ENCODE peak calls at places on chromosomes 6 and 20, in ten cellular contexts. D is adrenal gland; O is small intestine; C is CD4-positive, CD25-positive, alpha-beta regulatory T cell; K is dorsolateral prefrontal cortex; R is SJSA1; U is RWPE2; F is SJCRH30; V is left ventricle myocardium inferior; S is A673. Q is an unnamed sample.

GRCh38 chr20:20364016-20364746 is 3.7 kb upstream of the INSM1 start:
- DNase-seq in F (no peak), C (no peak), D (no peak), U (no peak), O (no peak), S (peak), V (no peak), K (no peak), R (no peak), Q (no peak)

GRCh38 chr6:114200896-114201295 is 141.9 kb downstream of the HS3ST5 start:
- DNase-seq in U (no peak), D (no peak), C (no peak), O (peak), V (no peak), F (no peak), K (no peak), R (no peak), S (no peak), Q (no peak)

GRCh38 chr6:35810831-35811698 is 5.9 kb downstream of the LHFPL5 start:
- DNase-seq in S (peak), D (no peak), F (peak), K (no peak), O (peak), R (no peak), C (no peak), U (no peak), V (no peak), Q (peak)

GRCh38 chr6:40710626-40711354 is 123.6 kb upstream of the LRFN2 start:
- DNase-seq in C (no peak), R (no peak), U (no peak), D (no peak), K (no peak), V (no peak), F (peak), S (peak), O (no peak), Q (no peak)

GRCh38 chr6:125219451-125219942 is 65.9 kb downstream of the TPD52L1 start:
- DNase-seq in U (no peak), R (peak), C (no peak), V (no peak), F (no peak), O (no peak), D (no peak), K (no peak), S (no peak), Q (no peak)

GRCh38 chr6:167122041-167122826 is 662 bp upstream of the CCR6 start:
- DNase-seq in R (no peak), C (peak), U (no peak), O (no peak), S (no peak), D (no peak), F (no peak), K (no peak), V (no peak), Q (no peak)

GRCh38 chr6:164927288-164928040 is 381.9 kb downstream of the C6orf118 start:
- DNase-seq in R (peak), F (peak), K (peak), U (no peak), V (peak), O (peak), D (peak), S (peak), C (peak), Q (no peak)

GRCh38 chr6:14272111-14273085 is 154.8 kb downstream of the CD83 start:
- DNase-seq in D (no peak), K (no peak), F (no peak), V (no peak), O (no peak), S (no peak), R (no peak), C (no peak), U (no peak), Q (peak)

GRCh38 chr20:59648720-59649119 is 44.4 kb downstream of the PHACTR3 start:
- DNase-seq in R (no peak), U (peak), K (no peak), F (no peak), D (no peak), S (no peak), C (no peak), V (no peak), O (no peak), Q (no peak)

GRCh38 chr20:13458860-13459451 is 179.8 kb downstream of the TASP1 start:
- DNase-seq in K (no peak), C (peak), S (peak), F (peak), U (no peak), D (peak), O (peak), V (no peak), R (no peak), Q (no peak)

GRCh38 chr6:139981810-139982550 is 607.5 kb upstream of the CITED2 start:
- DNase-seq in V (no peak), R (no peak), K (no peak), D (no peak), O (peak), S (peak), F (peak), U (no peak), C (no peak), Q (no peak)

DNA sequence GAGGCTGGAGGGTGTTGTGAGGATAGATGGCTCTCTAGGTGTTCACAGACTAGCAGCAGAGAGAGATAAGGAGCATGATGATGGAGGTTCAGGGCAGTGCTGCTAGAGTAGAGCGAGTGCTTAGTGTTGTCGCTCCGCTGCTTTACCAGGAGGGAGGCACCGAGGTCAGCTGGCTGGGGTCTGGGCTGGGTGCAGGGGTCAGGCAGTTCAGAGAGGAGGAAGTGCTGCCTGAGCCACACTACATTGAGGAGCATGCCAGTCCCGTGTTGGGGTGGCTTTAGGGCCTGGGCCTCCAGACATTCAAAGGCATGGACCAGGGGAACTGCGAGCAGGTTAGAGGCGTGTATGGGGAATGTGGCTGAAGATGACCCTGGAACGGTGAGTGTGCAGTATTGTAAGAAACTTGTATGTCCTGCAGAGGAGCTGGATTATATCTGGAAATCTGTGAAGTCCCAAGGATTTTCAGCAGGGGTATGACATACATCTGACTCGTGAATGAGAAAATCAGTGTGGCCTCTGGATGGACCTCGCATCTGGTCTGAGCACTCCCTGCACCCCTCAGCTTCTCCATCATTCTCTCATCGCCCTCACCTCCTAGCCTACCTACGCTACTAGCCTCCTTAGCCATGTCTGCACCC is 66.9 kb downstream of the IGF2R start:
- DNase-seq in R (no peak), K (no peak), C (no peak), S (no peak), D (no peak), U (no peak), V (no peak), F (no peak), O (no peak), Q (no peak)
- H3K27ac ChIP-seq in R (peak), K (peak), C (no peak), S (no peak), D (peak), U (peak), V (peak), F (no peak), O (no peak), Q (peak)

GRCh38 chr6:42361036-42361435 is 90.7 kb downstream of the TRERF1 start:
- DNase-seq in V (no peak), U (no peak), R (no peak), O (no peak), S (no peak), C (no peak), K (no peak), F (no peak), D (no peak), Q (no peak)

GRCh38 chr6:42365021-42365420 is 86.7 kb downstream of the TRERF1 start:
- DNase-seq in F (no peak), D (no peak), R (no peak), O (no peak), C (no peak), U (no peak), K (no peak), V (no peak), S (no peak), Q (no peak)

GRCh38 chr6:42366011-42366705 is 85.6 kb downstream of the TRERF1 start:
- DNase-seq in F (no peak), S (no peak), D (no peak), R (no peak), U (no peak), K (no peak), C (peak), O (no peak), V (no peak), Q (no peak)

GRCh38 chr6:42366999-42367352 is 84.8 kb downstream of the TRERF1 start:
- DNase-seq in O (no peak), R (no peak), C (no peak), F (no peak), U (no peak), K (no peak), D (no peak), V (no peak), S (no peak), Q (no peak)

DNA sequence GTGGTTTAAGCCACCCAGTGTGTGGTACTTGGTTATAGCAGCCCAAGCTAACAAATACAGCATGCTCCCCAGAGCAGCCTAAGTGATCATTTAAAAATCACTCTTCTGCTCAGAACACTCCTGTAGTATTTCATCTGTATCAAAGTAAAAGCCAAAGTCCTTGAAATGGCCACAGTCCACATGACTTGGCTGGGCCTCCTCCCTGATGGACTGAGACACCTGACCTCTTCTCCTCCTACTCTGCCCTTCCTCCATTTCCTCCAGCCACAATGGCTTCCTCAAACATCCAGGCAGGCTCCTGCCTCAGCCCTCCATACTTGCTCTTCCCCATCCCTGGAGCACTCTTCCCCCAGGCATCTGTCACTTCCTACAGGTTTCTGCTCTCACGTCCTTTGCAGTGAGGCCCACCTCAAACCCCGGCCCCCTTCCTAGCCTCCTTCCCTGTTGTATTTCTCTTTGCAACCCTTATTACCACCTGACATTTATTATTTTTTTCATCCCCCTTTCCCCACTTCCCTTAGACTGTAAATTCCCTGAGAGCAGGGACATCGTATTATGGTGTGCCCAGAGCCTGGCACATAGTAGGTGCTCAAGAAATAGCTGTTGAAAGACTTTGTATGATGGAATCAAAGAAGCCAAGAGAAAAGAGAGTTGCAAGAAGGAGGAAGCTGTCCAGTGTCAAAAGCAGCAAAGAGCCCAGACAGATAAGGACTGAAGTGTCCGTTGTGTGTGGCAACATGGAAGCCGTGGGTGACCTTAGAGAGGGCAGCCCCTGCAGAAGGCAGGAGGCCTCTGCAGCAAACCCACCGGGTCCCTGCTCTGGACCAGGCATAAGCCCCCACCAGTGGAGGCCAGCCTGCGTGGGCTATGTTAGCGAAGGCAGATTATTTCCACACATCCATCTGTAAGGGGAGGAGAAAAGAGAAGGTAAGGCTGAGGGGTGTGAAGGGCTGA is 87.5 kb downstream of the TRERF1 start:
- DNase-seq in V (no peak), K (no peak), O (peak), C (no peak), S (no peak), D (peak), U (no peak), F (no peak), R (no peak), Q (no peak)
- H3K27ac ChIP-seq in V (no peak), K (no peak), O (no peak), C (no peak), S (no peak), D (no peak), U (no peak), F (no peak), R (no peak), Q (no peak)

GRCh38 chr6:137046871-137047412 is 2.2 kb upstream of the IL20RA start:
- DNase-seq in V (no peak), K (no peak), C (no peak), S (no peak), O (no peak), U (no peak), F (no peak), R (no peak), D (no peak), Q (no peak)

GRCh38 chr6:137049095-137049494 is 4.3 kb upstream of the IL20RA start:
- DNase-seq in C (no peak), O (peak), K (no peak), U (no peak), D (no peak), S (no peak), R (no peak), V (no peak), F (no peak), Q (no peak)

GRCh38 chr6:137056121-137056880 is 11.5 kb upstream of the IL20RA start:
- DNase-seq in R (no peak), C (no peak), S (no peak), F (peak), D (no peak), K (no peak), O (no peak), U (no peak), V (no peak), Q (peak)

GRCh38 chr6:137051790-137052472 is 7.2 kb upstream of the IL20RA start:
- DNase-seq in S (no peak), V (no peak), F (peak), C (no peak), O (peak), K (no peak), D (no peak), R (no peak), U (no peak), Q (no peak)
- H3K27ac ChIP-seq in S (no peak), V (no peak), F (no peak), C (no peak), O (no peak), K (no peak), D (no peak), R (no peak), U (no peak), Q (no peak)

DNA sequence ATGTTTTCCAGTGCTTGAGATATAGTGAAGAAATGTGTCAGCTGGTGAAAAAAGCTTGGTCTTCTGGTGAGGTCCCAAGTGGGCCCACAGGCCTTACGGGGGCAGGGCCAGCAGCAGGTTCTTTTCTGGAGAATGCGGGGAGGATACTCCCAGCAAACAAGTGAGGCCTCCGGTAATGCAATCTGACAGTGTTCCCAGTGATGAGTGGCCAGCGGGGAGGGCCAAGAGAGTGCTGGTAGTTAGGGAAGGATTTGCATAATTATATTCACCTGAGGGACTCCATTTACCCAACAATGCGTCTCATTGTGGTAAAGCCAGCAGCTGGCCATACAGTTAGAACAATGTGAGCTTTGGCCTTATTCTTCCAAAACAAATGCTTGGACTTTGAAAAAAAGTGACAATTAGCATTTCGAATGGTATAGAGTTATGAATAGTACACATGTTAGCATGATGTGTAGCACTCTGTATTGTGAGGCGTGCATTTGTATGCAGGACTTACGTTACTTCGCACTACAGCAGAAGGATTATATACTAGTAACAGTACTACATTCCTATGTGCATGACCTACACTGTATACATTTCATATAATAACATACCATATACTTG is 69.7 kb downstream of the MYB start:
- DNase-seq in K (no peak), O (peak), C (no peak), V (no peak), D (no peak), U (no peak), F (no peak), S (no peak), R (no peak), Q (no peak)
- H3K27ac ChIP-seq in K (no peak), O (peak), C (no peak), V (no peak), D (no peak), U (no peak), F (no peak), S (no peak), R (no peak), Q (no peak)

GRCh38 chr6:107330190-107330589 is 129.2 kb downstream of the PDSS2 start:
- DNase-seq in F (no peak), S (no peak), O (no peak), V (no peak), C (peak), D (no peak), R (no peak), U (no peak), K (no peak), Q (peak)
- H3K27ac ChIP-seq in F (no peak), S (no peak), O (no peak), V (no peak), C (no peak), D (no peak), R (no peak), U (no peak), K (no peak), Q (no peak)

DNA sequence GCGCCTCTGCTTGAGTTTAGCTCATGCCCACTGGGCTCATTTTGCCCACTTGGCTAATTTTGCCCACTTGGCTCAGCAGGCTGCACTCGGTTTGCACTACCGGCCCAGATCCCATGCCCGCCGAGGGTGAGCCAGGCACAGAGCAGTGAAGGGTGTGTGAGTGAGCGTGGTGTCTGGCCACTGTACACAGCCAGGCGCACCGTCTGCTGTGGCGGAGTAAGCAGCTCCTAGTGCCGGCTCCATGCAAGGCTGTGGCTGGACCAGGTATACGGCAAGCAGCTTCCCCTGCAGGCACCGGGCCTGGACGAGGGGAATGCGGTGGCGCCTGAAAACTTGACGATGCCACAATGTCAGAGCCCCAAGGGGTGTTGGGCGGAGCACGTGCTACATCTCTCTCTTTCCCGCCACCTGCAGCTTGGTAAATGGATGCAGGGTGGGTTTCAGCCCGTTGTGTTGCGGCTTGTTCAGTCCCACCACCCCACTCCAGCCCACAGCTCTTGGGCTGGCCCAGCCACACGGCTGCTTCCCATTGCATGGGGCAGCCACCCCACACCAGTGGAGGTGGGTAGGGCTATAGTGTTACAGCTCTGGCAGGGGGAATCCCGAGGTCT is 9.9 kb downstream of the OR2B6 start:
- DNase-seq in S (no peak), V (no peak), K (no peak), F (no peak), U (no peak), D (no peak), O (no peak), R (no peak), C (no peak), Q (no peak)
- H3K27ac ChIP-seq in S (no peak), V (no peak), K (no peak), F (no peak), U (no peak), D (no peak), O (no peak), R (no peak), C (no peak), Q (no peak)

GRCh38 chr20:2559641-2560040 is 23.3 kb downstream of the TMC2 start:
- DNase-seq in O (no peak), U (no peak), C (no peak), F (no peak), V (no peak), R (no peak), K (peak), D (peak), S (no peak), Q (no peak)
- H3K27ac ChIP-seq in O (no peak), U (no peak), C (no peak), F (no peak), V (no peak), R (no peak), K (peak), D (no peak), S (no peak), Q (no peak)

GRCh38 chr6:143629104-143630080 is 48.4 kb upstream of the PHACTR2 start:
- DNase-seq in F (no peak), C (no peak), D (no peak), R (peak), O (no peak), K (no peak), U (no peak), V (no peak), S (no peak), Q (no peak)

GRCh38 chr6:143632894-143633293 is 44.9 kb upstream of the PHACTR2 start:
- DNase-seq in O (no peak), C (no peak), K (no peak), F (no peak), R (no peak), D (no peak), U (no peak), V (no peak), S (no peak), Q (no peak)

DNA sequence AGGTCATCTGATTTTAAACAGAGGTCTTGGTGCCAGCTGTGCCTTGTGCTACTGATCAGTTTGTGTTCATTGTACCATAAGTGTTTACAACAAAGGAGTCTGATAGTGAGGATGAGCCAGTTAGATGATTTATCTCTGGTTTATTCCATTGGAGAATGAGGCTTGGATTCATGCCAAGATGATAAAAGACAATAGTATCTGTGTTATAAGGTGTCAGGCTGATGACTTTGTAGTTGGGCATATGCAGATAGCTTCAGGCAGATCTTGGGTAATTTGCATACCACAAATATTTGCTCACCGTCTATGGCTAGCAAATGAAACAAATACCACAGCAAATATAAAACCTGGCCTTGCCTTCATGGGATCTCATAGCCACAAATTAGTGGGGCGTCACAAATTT is 43.3 kb upstream of the PHACTR2 start:
- DNase-seq in S (no peak), U (no peak), K (no peak), D (no peak), O (no peak), R (no peak), C (no peak), F (peak), V (no peak), Q (peak)
- H3K27ac ChIP-seq in S (no peak), U (no peak), K (no peak), D (no peak), O (no peak), R (no peak), C (no peak), F (no peak), V (no peak), Q (no peak)

Q was measured in epithelial cell of prostate.